ENCODE peak calls at places on chromosome 20, in four cellular contexts. X is CD8-positive, alpha-beta memory T cell; J is ovary; Y is A549. M is an unnamed sample.
A peak's percentile ranks its signal among the peaks of the same experiment; 100 is the strongest.

GRCh38 chr20:9319687-9320384 is 194.6 kb upstream of the LAMP5 start:
- DNase-seq in X (no peak), Y (no peak), J (no peak), M (no peak)

GRCh38 chr20:420721-421574 is 12.8 kb downstream of the RBCK1 start:
- DNase-seq in X (no peak), J (no peak), Y (peak; percentile 63), M (no peak)

GRCh38 chr20:36919715-36920333 is 31.7 kb downstream of the SAMHD1 start:
- DNase-seq in X (peak; percentile 40), Y (peak; percentile 50), J (no peak), M (no peak)

GRCh38 chr20:62732766-62733165 is 24.1 kb downstream of the NTSR1 start:
- DNase-seq in J (no peak), X (no peak), Y (no peak), M (no peak)

GRCh38 chr20:4813076-4813838 is 91.5 kb downstream of the PRND start:
- DNase-seq in J (peak; percentile 30), Y (no peak), X (peak; percentile 18), M (no peak)

GRCh38 chr20:1628621-1629020 is 8.8 kb upstream of the SIRPB1 start:
- DNase-seq in J (no peak), X (no peak), Y (no peak), M (no peak)

GRCh38 chr20:35232575-35232974 is 6.1 kb downstream of the MMP24 start:
- DNase-seq in X (no peak), J (no peak), Y (no peak), M (peak; percentile 26)

GRCh38 chr20:41697861-41698559 is 79.8 kb upstream of the CHD6 start:
- DNase-seq in Y (no peak), J (no peak), X (peak; percentile 4), M (no peak)

GRCh38 chr20:61595216-61595615 is 343.2 kb downstream of the CDH4 start:
- DNase-seq in J (no peak), Y (no peak), X (no peak), M (no peak)
- H3K9me3 ChIP-seq in J (no peaks in the 10 kb centered on the region), Y (peaks cover 38% of the 10 kb centered on the region), X (no peaks in the 10 kb centered on the region), M (peaks cover 6% of the 10 kb centered on the region)

DNA sequence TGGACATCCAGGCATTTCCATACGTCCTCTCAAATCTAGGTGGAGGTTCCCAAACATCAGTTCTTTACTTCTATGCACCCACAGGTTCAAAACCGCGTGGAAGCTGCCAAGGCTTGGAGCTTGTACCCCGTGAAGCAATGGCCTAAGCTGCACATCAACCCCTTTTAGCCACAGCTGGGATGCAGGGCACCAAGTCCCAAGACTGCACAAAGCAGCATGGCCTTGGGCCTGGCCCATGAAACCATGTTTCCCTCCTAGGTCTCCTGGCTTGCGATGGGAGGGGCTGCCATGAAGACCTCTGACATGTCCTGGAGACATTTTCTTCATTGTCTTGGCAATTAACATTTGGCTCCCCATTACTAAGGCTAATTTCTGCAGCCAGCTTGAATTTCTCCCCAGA is 88.9 kb upstream of the CBLN4 start:
- DNase-seq in Y (no peak), J (no peak), X (no peak), M (no peak)
- H3K9me3 ChIP-seq in Y (peaks cover 3% of the 10 kb centered on the region), J (peaks cover 6% of the 10 kb centered on the region), X (no peaks in the 10 kb centered on the region), M (no peaks in the 10 kb centered on the region)

GRCh38 chr20:56117350-56117749 is 112.0 kb upstream of the CBLN4 start:
- DNase-seq in J (no peak), X (no peak), Y (no peak), M (no peak)

DNA sequence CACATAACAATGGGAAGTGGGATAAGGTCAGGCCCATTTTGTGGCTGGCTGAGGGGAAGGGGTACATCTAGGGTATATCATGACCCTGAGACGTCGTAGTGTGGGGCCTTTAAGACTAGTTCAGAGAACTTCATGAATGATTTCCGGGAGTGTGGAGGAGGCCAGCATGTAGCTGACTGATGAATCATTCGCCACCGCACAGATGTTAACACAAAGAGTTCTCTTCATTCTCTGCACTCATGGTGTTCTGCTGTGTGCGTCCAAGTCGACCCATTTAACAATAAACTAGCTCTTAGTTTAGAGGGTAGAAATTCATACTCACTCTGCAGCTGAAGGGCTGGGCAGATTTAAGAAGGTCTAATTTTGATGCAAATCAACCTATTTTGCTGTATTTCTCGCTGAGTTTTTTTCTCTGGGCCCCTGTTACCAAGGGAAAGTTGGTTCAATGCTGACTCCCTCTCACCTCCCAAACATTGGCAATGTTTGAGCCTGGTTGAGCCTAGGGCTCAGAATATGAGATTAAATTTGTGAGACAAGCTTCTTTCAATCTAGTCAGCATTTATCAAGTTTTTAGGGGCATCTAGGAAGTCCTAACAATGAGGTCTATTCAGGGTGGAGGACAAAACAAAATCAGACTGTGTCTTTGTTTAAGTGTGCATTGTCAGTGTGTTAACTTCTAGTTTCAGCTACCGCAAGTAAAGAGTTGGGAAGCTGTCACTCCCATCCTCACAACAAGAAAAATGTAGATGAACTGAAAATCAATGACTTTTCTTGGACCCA is 106.8 kb upstream of the CBLN4 start:
- DNase-seq in X (no peak), Y (no peak), J (no peak), M (no peak)
- H3K9me3 ChIP-seq in X (no peaks in the 10 kb centered on the region), Y (no peaks in the 10 kb centered on the region), J (no peaks in the 10 kb centered on the region), M (no peaks in the 10 kb centered on the region)

GRCh38 chr20:42739692-42740091 is 450.0 kb downstream of the PTPRT start:
- DNase-seq in X (no peak), J (no peak), Y (no peak), M (no peak)

GRCh38 chr20:42740191-42740870 is 449.4 kb downstream of the PTPRT start:
- DNase-seq in Y (no peak), X (no peak), J (no peak), M (peak; percentile 23)

GRCh38 chr20:42734660-42735368 is 454.9 kb downstream of the PTPRT start:
- DNase-seq in X (no peak), J (no peak), Y (no peak), M (no peak)

DNA sequence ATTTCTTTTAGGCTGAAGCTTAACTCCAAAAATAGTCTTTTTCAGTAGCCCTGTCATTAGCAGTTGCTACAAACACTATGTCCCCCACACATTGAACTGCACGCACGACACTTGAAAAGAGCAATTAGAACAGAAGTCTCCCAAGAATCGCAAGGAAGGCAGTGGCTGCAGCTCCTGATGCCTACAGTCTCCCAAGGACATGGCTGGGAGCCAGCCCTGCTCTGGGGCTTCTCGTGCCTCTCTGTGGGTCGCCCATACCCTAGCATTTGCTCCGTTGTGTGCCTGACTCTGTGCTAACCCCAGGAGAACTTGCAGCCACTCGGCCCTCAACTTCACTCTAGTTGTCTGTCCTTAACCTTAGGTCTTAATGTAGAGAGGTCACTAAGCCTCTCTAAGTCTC is 454.2 kb downstream of the PTPRT start:
- DNase-seq in X (no peak), J (no peak), Y (no peak), M (no peak)
- H3K9me3 ChIP-seq in X (no peaks in the 10 kb centered on the region), J (no peaks in the 10 kb centered on the region), Y (no peaks in the 10 kb centered on the region), M (no peaks in the 10 kb centered on the region)